ENCODE peak calls at places on chromosomes 2 and 18, in five cellular contexts. U is NT2/D1, W is foreskin fibroblast, S is adrenal gland, V is AG04449. M is an unnamed sample.
A peak's percentile ranks its signal among the peaks of the same experiment; 100 is the strongest.

GRCh38 chr2:174681983-174682577 is 82.2 kb downstream of the CHRNA1 start:
- DNase-seq in U (no peak), W (no peak), S (peak; percentile 44), V (no peak), M (peak; percentile 85)

GRCh38 chr2:113240150-113240914 is 38.4 kb downstream of the PAX8 start:
- DNase-seq in U (no peak), W (peak; percentile 94), S (peak; percentile 97), V (peak; percentile 58), M (peak; percentile 97)

GRCh38 chr2:60336442-60337141 is 216.9 kb downstream of the BCL11A start:
- DNase-seq in U (no peak), W (no peak), S (no peak), V (no peak), M (no peak)

GRCh38 chr2:62524293-62524941 is 18.4 kb upstream of the TMEM17 start:
- DNase-seq in U (no peak), W (no peak), S (no peak), V (no peak), M (no peak)

GRCh38 chr2:20812779-20813178 is 10.1 kb downstream of the LDAH start:
- DNase-seq in U (no peak), W (no peak), S (no peak), V (no peak), M (no peak)

GRCh38 chr2:216243026-216243425 is 129.3 kb downstream of the MARCHF4 start:
- DNase-seq in U (no peak), W (no peak), S (no peak), V (no peak), M (no peak)

GRCh38 chr2:62665446-62665845 is 40.1 kb upstream of the EHBP1 start:
- DNase-seq in U (no peak), W (no peak), S (no peak), V (no peak), M (no peak)

GRCh38 chr2:142872900-142873724 is 4.4 kb upstream of the KYNU start:
- DNase-seq in U (no peak), W (peak; percentile 78), S (no peak), V (peak; percentile 34), M (no peak)

GRCh38 chr2:114068438-114068837 is 178.5 kb downstream of the ACTR3 start:
- DNase-seq in U (peak; percentile 13), W (no peak), S (peak; percentile 24), V (no peak), M (no peak)

GRCh38 chr18:35076126-35076525 is 34.9 kb downstream of the MAPRE2 start:
- DNase-seq in U (no peak), W (no peak), S (no peak), V (no peak), M (no peak)

GRCh38 chr2:155418753-155419152 is 720.3 kb downstream of the KCNJ3 start:
- DNase-seq in U (no peak), W (no peak), S (no peak), V (no peak), M (no peak)

GRCh38 chr18:25650201-25650941 is 298.4 kb upstream of the ZNF521 start:
- DNase-seq in U (no peak), W (peak; percentile 92), S (no peak), V (peak; percentile 93), M (no peak)

GRCh38 chr2:2801458-2801857 is 470.4 kb upstream of the MYT1L start:
- DNase-seq in U (no peak), W (no peak), S (no peak), V (no peak), M (no peak)

GRCh38 chr2:169082995-169083394 is 13.6 kb downstream of the DHRS9 start:
- DNase-seq in U (no peak), W (no peak), S (no peak), V (no peak), M (no peak)

GRCh38 chr2:136510244-136510643 is 255.1 kb upstream of the THSD7B start:
- DNase-seq in U (peak; percentile 92), W (no peak), S (no peak), V (no peak), M (no peak)

GRCh38 chr2:25473758-25474335 is 132.1 kb upstream of the DNMT3A start:
- DNase-seq in U (no peak), W (no peak), S (no peak), V (no peak), M (peak; percentile 57)

GRCh38 chr2:141439524-141439923 is 691.3 kb downstream of the LRP1B start:
- DNase-seq in U (no peak), W (peak; percentile 4), S (no peak), V (no peak), M (no peak)

GRCh38 chr2:80515961-80516360 is 211.4 kb upstream of the LRRTM1 start:
- DNase-seq in U (peak; percentile 22), W (no peak), S (no peak), V (no peak), M (no peak)

GRCh38 chr18:12838178-12838634 is 45.8 kb downstream of the PTPN2 start:
- DNase-seq in U (no peak), W (peak; percentile 93), S (peak; percentile 29), V (peak; percentile 84), M (no peak)

GRCh38 chr18:12246849-12247808 is 7.0 kb upstream of the CIDEA start:
- DNase-seq in U (no peak), W (no peak), S (no peak), V (no peak), M (no peak)

GRCh38 chr2:6524678-6525367 is 340.9 kb downstream of the CMPK2 start:
- DNase-seq in U (no peak), W (no peak), S (no peak), V (no peak), M (no peak)

GRCh38 chr2:6937157-6937556 is 19.9 kb downstream of the RNF144A start:
- DNase-seq in U (no peak), W (no peak), S (no peak), V (no peak), M (no peak)

GRCh38 chr2:49937432-49937831 is 783.1 kb upstream of the FSHR start:
- DNase-seq in U (no peak), W (no peak), S (no peak), V (no peak), M (no peak)

GRCh38 chr2:70994055-70994444 is 623 bp downstream of the TEX261 start:
- DNase-seq in U (no peak), W (no peak), S (no peak), V (no peak), M (no peak)

GRCh38 chr2:37648316-37649011 is 23.0 kb downstream of the CDC42EP3 start:
- DNase-seq in U (no peak), W (no peak), S (peak; percentile 34), V (no peak), M (peak; percentile 85)

GRCh38 chr2:42124051-42124813 is 44.9 kb upstream of the EML4 start:
- DNase-seq in U (no peak), W (no peak), S (no peak), V (no peak), M (no peak)

GRCh38 chr2:142992843-142993242 is 115.4 kb downstream of the KYNU start:
- DNase-seq in U (no peak), W (no peak), S (no peak), V (no peak), M (no peak)

GRCh38 chr2:220783651-220784050 is 788.5 kb downstream of the EPHA4 start:
- DNase-seq in U (no peak), W (no peak), S (no peak), V (no peak), M (no peak)

GRCh38 chr2:17976871-17977746 is 98.6 kb downstream of the KCNS3 start:
- DNase-seq in U (no peak), W (peak; percentile 99), S (no peak), V (peak; percentile 95), M (no peak)

GRCh38 chr2:204447722-204448121 is 97.6 kb upstream of the PARD3B start:
- DNase-seq in U (no peak), W (no peak), S (no peak), V (no peak), M (no peak)

GRCh38 chr2:204453730-204454167 is 91.5 kb upstream of the PARD3B start:
- DNase-seq in U (no peak), W (no peak), S (peak; percentile 8), V (no peak), M (peak; percentile 51)

GRCh38 chr2:204451766-204452165 is 93.5 kb upstream of the PARD3B start:
- DNase-seq in U (no peak), W (no peak), S (no peak), V (no peak), M (no peak)

GRCh38 chr2:204454672-204455380 is 90.4 kb upstream of the PARD3B start:
- DNase-seq in U (no peak), W (no peak), S (no peak), V (no peak), M (no peak)

GRCh38 chr2:204452464-204453023 is 92.7 kb upstream of the PARD3B start:
- DNase-seq in U (peak; percentile 52), W (peak; percentile 95), S (no peak), V (peak; percentile 98), M (no peak)
- H3K4me3 ChIP-seq in U (no peak overlapping the region), W (no peak overlapping the region), S (no peak overlapping the region), V (no peak overlapping the region), M (no peak overlapping the region)

DNA sequence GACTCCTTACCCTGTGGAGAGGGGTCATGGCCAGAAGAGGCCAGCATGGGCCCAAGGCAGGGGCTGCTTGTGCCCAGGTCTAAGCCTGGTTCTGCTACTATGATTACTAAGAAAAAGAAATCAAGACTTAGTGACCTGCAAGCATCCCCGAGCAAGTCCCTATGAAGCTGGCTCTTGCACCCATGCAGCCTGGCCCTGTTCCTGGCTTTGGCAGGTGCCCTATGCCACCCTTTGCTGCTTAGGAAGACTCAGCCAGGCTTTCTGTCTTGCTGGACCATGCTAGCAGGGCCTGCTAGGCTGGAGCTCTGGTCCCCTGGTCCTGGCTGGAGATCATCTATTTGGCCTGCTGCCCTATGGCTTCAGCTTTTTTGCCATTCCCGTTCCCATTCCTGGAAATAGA is 309.4 kb upstream of the EPAS1 start:
- DNase-seq in U (no peak), W (no peak), S (no peak), V (no peak), M (no peak)
- H3K4me3 ChIP-seq in U (no peak overlapping the region), W (no peak overlapping the region), S (no peak overlapping the region), V (no peak overlapping the region), M (no peak overlapping the region)

GRCh38 chr2:121286506-121286905 is 1.5 kb upstream of the TFCP2L1 start:
- DNase-seq in U (no peak), W (no peak), S (no peak), V (no peak), M (no peak)
- H3K4me3 ChIP-seq in U (no peak overlapping the region), W (no peak overlapping the region), S (no peak overlapping the region), V (no peak overlapping the region), M (no peak overlapping the region)

GRCh38 chr2:230591850-230592249 is 120.8 kb upstream of the CAB39 start:
- DNase-seq in U (no peak), W (no peak), S (no peak), V (no peak), M (no peak)

GRCh38 chr2:230594286-230594840 is 118.3 kb upstream of the CAB39 start:
- DNase-seq in U (no peak), W (no peak), S (no peak), V (no peak), M (no peak)

GRCh38 chr2:230590333-230590732 is 122.3 kb upstream of the CAB39 start:
- DNase-seq in U (no peak), W (no peak), S (no peak), V (no peak), M (no peak)

GRCh38 chr2:230592775-230593174 is 119.9 kb upstream of the CAB39 start:
- DNase-seq in U (no peak), W (no peak), S (no peak), V (no peak), M (no peak)

DNA sequence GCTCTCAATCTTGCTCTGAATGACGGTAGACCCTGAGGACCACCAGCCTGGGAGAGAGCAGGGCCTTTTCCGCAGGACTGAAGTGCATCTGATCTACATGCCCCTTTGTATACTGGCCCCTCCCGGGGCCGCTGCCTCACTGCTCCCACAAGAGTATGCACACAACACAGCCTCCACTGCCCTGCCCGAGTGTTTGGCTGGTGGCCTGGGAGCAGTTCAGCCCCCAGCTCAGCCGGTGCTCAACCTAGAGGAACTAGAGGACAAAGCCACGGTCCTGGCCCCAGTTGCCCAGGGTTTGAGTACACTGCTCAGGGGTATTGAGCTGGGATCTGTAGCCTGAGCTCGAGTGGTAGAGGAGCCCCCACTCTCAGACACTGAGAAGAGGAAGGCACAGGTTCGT is 118.9 kb upstream of the CAB39 start:
- DNase-seq in U (no peak), W (no peak), S (no peak), V (no peak), M (no peak)
- H3K4me3 ChIP-seq in U (no peak overlapping the region), W (no peak overlapping the region), S (no peak overlapping the region), V (no peak overlapping the region), M (no peak overlapping the region)